ENCODE peak calls at places on chromosomes 5 and 9, in four cellular contexts. R, Z, D and Y are unnamed samples.

GRCh38 chr9:16705121-16705604 is 165.3 kb downstream of the BNC2 start:
- DNase-seq in R (no peak), Z (peak; percentile 85), D (peak; percentile 2), Y (no peak)

GRCh38 chr5:32828492-32828891 is 117.4 kb downstream of the NPR3 start:
- DNase-seq in R (no peak), Z (no peak), D (no peak), Y (no peak)

GRCh38 chr5:107104774-107105050 is 566.0 kb downstream of the EFNA5 start:
- DNase-seq in R (no peak), Z (no peak), D (no peak), Y (no peak)

GRCh38 chr9:128550226-128550625 is 2.2 kb upstream of the SPTAN1 start:
- DNase-seq in R (no peak), Z (no peak), D (no peak), Y (no peak)

GRCh38 chr9:131575121-131575640 is 29.9 kb downstream of the PRRT1B start:
- DNase-seq in R (no peak), Z (no peak), D (no peak), Y (no peak)

GRCh38 chr5:76363385-76364261 is 39.5 kb upstream of the IQGAP2 start:
- DNase-seq in R (no peak), Z (no peak), D (no peak), Y (no peak)

GRCh38 chr5:91016954-91017690 is 366.0 kb downstream of the ARRDC3 start:
- DNase-seq in R (no peak), Z (no peak), D (no peak), Y (no peak)

GRCh38 chr5:80793354-80793753 is 138.6 kb upstream of the DHFR start:
- DNase-seq in R (no peak), Z (no peak), D (no peak), Y (no peak)

GRCh38 chr9:72586388-72587160 is 65.2 kb downstream of the TMC1 start:
- DNase-seq in R (no peak), Z (peak; percentile 22), D (no peak), Y (no peak)

GRCh38 chr5:111584651-111585050 is 72.3 kb upstream of the STARD4 start:
- DNase-seq in R (no peak), Z (peak; percentile 20), D (no peak), Y (no peak)

GRCh38 chr9:98287383-98287782 is 31.9 kb upstream of the TBC1D2 start:
- DNase-seq in R (no peak), Z (no peak), D (peak; percentile 9), Y (no peak)

GRCh38 chr5:147539053-147539452 is 29.2 kb upstream of the DPYSL3 start:
- DNase-seq in R (no peak), Z (peak; percentile 36), D (no peak), Y (no peak)

GRCh38 chr5:32444946-32445758 is 612 bp upstream of the ZFR start:
- DNase-seq in R (no peak), Z (no peak), D (no peak), Y (no peak)

GRCh38 chr5:89128097-89128496 is 245.1 kb upstream of the MEF2C start:
- DNase-seq in R (no peak), Z (no peak), D (no peak), Y (no peak)

GRCh38 chr5:147398860-147399259 is 111.0 kb downstream of the DPYSL3 start:
- DNase-seq in R (no peak), Z (no peak), D (no peak), Y (no peak)

GRCh38 chr9:106479679-106480078 is 383.3 kb upstream of the ZNF462 start:
- DNase-seq in R (no peak), Z (peak; percentile 70), D (no peak), Y (no peak)

GRCh38 chr9:135347461-135347860 is 132.1 kb upstream of the PPP1R26 start:
- DNase-seq in R (no peak), Z (no peak), D (no peak), Y (no peak)

GRCh38 chr5:138573949-138574670 is 1.1 kb downstream of the HSPA9 start:
- DNase-seq in R (no peak), Z (no peak), D (peak; percentile 55), Y (no peak)

GRCh38 chr5:124847907-124848306 is 101.5 kb upstream of the ZNF608 start:
- DNase-seq in R (no peak), Z (no peak), D (no peak), Y (no peak)

GRCh38 chr5:116859666-116860320 is 285.2 kb upstream of the SEMA6A start:
- DNase-seq in R (no peak), Z (no peak), D (no peak), Y (no peak)

GRCh38 chr5:74241751-74242140 is 398.8 kb downstream of the ENC1 start:
- DNase-seq in R (no peak), Z (no peak), D (no peak), Y (no peak)

GRCh38 chr9:16134351-16134750 is 581.5 kb downstream of the CCDC171 start:
- DNase-seq in R (no peak), Z (no peak), D (no peak), Y (no peak)

GRCh38 chr5:137040641-137041340 is 458.3 kb downstream of the SPOCK1 start:
- DNase-seq in R (no peak), Z (no peak), D (no peak), Y (no peak)

GRCh38 chr5:159290741-159291140 is 27.7 kb downstream of the UBLCP1 start:
- DNase-seq in R (no peak), Z (no peak), D (no peak), Y (no peak)

GRCh38 chr5:168286386-168286785 is 5.1 kb upstream of the WWC1 start:
- DNase-seq in R (no peak), Z (no peak), D (no peak), Y (no peak)